ENCODE peak calls at places on chromosomes 4 and X, in eight cellular contexts. O, U, A, S, T, W, N and Z are unnamed samples.

GRCh38 chr4:146335763-146336412 is 121.5 kb downstream of the REELD1 start:
- DNase-seq in W (no peak), U (no peak), T (no peak), N (no peak), A (no peak), O (no peak), S (peak), Z (no peak)

GRCh38 chr4:10112658-10113284 is 3.8 kb downstream of the WDR1 start:
- DNase-seq in N (no peak), S (no peak), A (no peak), W (no peak), U (no peak), T (no peak), O (no peak), Z (no peak)

GRCh38 chrX:68938244-68939004 is 109.6 kb downstream of the EFNB1 start:
- DNase-seq in T (no peak), W (no peak), N (no peak), A (peak), O (no peak), S (peak), U (peak), Z (no peak)

GRCh38 chr4:70895405-70895804 is 6.8 kb upstream of the MOB1B start:
- DNase-seq in S (peak), A (no peak), N (no peak), W (no peak), U (no peak), T (no peak), O (peak), Z (no peak)

GRCh38 chr4:26490980-26491284 is 648 bp upstream of the CCKAR start:
- DNase-seq in W (no peak), T (no peak), O (no peak), A (no peak), U (no peak), S (no peak), N (no peak), Z (no peak)

GRCh38 chr4:110055014-110055768 is 142.5 kb downstream of the EGF start:
- DNase-seq in S (peak), O (no peak), U (no peak), W (no peak), T (peak), A (peak), N (no peak), Z (peak)

GRCh38 chrX:55521687-55522086 is 32.0 kb upstream of the USP51 start:
- DNase-seq in U (no peak), O (no peak), S (no peak), W (no peak), A (no peak), T (no peak), N (no peak), Z (no peak)

GRCh38 chrX:134821370-134821769 is 163.1 kb upstream of the PLAC1 start:
- DNase-seq in U (peak), W (no peak), N (no peak), T (no peak), A (peak), O (no peak), S (peak), Z (no peak)

GRCh38 chr4:53618321-53618720 is 27.0 kb upstream of the LNX1 start:
- DNase-seq in A (no peak), T (no peak), U (no peak), O (no peak), S (no peak), N (no peak), W (no peak), Z (no peak)

GRCh38 chr4:154989511-154989910 is 208.4 kb downstream of the RBM46 start:
- DNase-seq in O (no peak), S (no peak), W (no peak), U (no peak), A (no peak), N (no peak), T (no peak), Z (no peak)

GRCh38 chr4:33133723-33134122 is 2413.6 kb downstream of the PCDH7 start:
- DNase-seq in U (no peak), O (no peak), N (no peak), S (no peak), W (no peak), T (no peak), A (no peak), Z (no peak)

GRCh38 chrX:54788446-54788845 is 9.6 kb downstream of the ITIH6 start:
- DNase-seq in N (no peak), S (no peak), A (no peak), U (no peak), W (no peak), O (no peak), T (no peak), Z (no peak)

GRCh38 chr4:146643812-146644401 is 5.2 kb downstream of the POU4F2 start:
- DNase-seq in W (no peak), A (peak), N (no peak), O (peak), T (no peak), S (peak), U (no peak), Z (peak)

GRCh38 chrX:19775830-19776498 is 111.4 kb downstream of the SH3KBP1 start:
- DNase-seq in W (no peak), U (no peak), T (no peak), S (no peak), O (no peak), A (no peak), N (no peak), Z (no peak)

GRCh38 chr4:141731481-141731880 is 95.1 kb downstream of the IL15 start:
- DNase-seq in N (no peak), T (no peak), A (peak), U (no peak), W (no peak), O (no peak), S (no peak), Z (no peak)

GRCh38 chr4:97507587-97508245 is 635.6 kb downstream of the STPG2 start:
- DNase-seq in A (no peak), S (peak), N (no peak), O (no peak), U (no peak), T (no peak), W (no peak), Z (no peak)

GRCh38 chr4:146545102-146545501 is 23.4 kb upstream of the SLC10A7 start:
- DNase-seq in T (no peak), A (peak), S (peak), W (peak), N (no peak), O (peak), U (no peak), Z (no peak)

GRCh38 chr4:41933997-41934812 is 1.0 kb upstream of the TMEM33 start:
- DNase-seq in N (no peak), T (no peak), S (no peak), W (no peak), U (no peak), A (no peak), O (no peak), Z (no peak)
- H3K4me3 ChIP-seq in N (no peak), T (no peak), S (no peak), W (peak), U (peak), A (no peak), O (peak), Z (no peak)

GRCh38 chr4:122861544-122861943 is 34.9 kb downstream of the FGF2 start:
- DNase-seq in O (no peak), U (no peak), A (no peak), W (no peak), T (no peak), S (no peak), N (no peak), Z (no peak)
- TF ChIP-seq CTCF in O (no peak), U (no peak), A (no peak), W (no peak), T (no peak), S (no peak), N (no peak), Z (no peak)

GRCh38 chrX:118536687-118537461 is 41.3 kb downstream of the DOCK11 start:
- DNase-seq in S (peak), N (no peak), U (no peak), A (peak), T (peak), W (peak), O (peak), Z (no peak)
- H3K4me3 ChIP-seq in S (no peak), N (peak), U (no peak), A (no peak), T (peak), W (no peak), O (no peak), Z (no peak)

GRCh38 chrX:11380187-11380586 is 87.0 kb downstream of the AMELX start:
- DNase-seq in S (peak), W (no peak), O (no peak), A (no peak), U (no peak), T (no peak), N (no peak), Z (no peak)

GRCh38 chrX:11382935-11383334 is 89.7 kb downstream of the AMELX start:
- DNase-seq in O (no peak), U (no peak), W (no peak), N (no peak), S (no peak), A (no peak), T (no peak), Z (no peak)

GRCh38 chrX:11376163-11376562 is 83.0 kb downstream of the AMELX start:
- DNase-seq in W (no peak), U (no peak), S (no peak), N (no peak), O (no peak), A (no peak), T (no peak), Z (no peak)

GRCh38 chrX:11386001-11386523 is 92.8 kb downstream of the AMELX start:
- DNase-seq in W (no peak), A (peak), S (peak), N (no peak), U (no peak), O (no peak), T (no peak), Z (no peak)

GRCh38 chrX:11381464-11381863 is 88.3 kb downstream of the AMELX start:
- DNase-seq in U (no peak), T (peak), O (peak), A (peak), N (peak), W (peak), S (peak), Z (no peak)
- TF ChIP-seq CTCF in U (peak), T (peak), O (peak), A (peak), N (peak), W (peak), S (peak), Z (peak)

DNA sequence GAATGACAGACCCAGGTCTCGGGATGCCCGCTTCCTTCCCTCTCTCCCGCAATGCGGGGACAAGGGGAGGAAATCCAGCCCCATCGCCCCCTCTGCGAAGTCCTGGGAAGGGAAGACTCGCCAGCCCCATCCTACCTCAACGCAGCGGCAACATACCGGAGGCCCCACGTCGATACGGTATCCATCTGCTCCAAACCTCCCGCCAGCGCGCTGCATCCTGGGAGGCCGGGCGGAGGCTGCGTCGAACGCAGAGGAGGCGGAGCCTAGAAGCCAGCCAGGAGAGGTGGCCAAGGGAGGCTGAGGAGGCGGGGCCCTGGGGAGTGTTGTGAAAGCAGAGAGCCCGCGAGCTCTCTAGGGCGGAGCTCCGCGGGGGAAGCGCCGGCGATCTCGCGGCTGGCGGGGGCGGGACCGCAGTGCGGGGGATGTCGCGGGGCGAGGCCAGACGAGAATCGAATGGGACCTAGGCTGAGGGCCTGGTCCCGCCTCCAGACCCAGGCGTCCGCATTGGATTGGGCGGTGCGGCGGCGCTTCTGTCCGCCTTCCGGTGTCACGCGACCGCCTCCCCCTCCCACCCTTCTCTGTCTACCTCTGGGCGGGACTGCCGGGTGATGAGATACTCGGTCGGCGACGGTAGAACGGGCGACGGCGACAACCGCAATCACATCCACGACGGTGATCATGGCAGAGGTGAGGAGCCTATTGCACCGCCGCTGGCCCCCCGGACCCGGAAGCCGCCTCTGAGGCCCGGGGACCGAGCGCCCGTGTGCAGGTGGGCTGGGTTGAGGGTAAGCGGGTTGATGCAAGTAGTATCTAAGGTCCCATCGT is at the start of the genes FANCB and MOSPD2:
- DNase-seq in W (peak), N (peak), S (peak), T (peak), O (peak), A (peak), U (peak), Z (peak)
- H3K4me3 ChIP-seq in W (peak), N (peak), S (peak), T (peak), O (peak), A (peak), U (peak), Z (peak)

GRCh38 chr4:1170805-1171305 is 1.5 kb downstream of the SPON2 start:
- DNase-seq in T (no peak), N (no peak), A (no peak), U (no peak), O (no peak), W (no peak), S (no peak), Z (no peak)

GRCh38 chr4:1172971-1173757 is 781 bp upstream of the SPON2 start:
- DNase-seq in T (no peak), U (no peak), N (no peak), O (no peak), A (peak), W (no peak), S (peak), Z (no peak)

GRCh38 chr4:1170156-1170804 is 2.1 kb downstream of the SPON2 start:
- DNase-seq in S (no peak), O (no peak), U (no peak), T (no peak), N (no peak), W (no peak), A (no peak), Z (no peak)

GRCh38 chr4:1172228-1172851 is at the start of gene SPON2:
- DNase-seq in A (peak), N (no peak), S (peak), W (no peak), O (no peak), U (no peak), T (no peak), Z (no peak)

DNA sequence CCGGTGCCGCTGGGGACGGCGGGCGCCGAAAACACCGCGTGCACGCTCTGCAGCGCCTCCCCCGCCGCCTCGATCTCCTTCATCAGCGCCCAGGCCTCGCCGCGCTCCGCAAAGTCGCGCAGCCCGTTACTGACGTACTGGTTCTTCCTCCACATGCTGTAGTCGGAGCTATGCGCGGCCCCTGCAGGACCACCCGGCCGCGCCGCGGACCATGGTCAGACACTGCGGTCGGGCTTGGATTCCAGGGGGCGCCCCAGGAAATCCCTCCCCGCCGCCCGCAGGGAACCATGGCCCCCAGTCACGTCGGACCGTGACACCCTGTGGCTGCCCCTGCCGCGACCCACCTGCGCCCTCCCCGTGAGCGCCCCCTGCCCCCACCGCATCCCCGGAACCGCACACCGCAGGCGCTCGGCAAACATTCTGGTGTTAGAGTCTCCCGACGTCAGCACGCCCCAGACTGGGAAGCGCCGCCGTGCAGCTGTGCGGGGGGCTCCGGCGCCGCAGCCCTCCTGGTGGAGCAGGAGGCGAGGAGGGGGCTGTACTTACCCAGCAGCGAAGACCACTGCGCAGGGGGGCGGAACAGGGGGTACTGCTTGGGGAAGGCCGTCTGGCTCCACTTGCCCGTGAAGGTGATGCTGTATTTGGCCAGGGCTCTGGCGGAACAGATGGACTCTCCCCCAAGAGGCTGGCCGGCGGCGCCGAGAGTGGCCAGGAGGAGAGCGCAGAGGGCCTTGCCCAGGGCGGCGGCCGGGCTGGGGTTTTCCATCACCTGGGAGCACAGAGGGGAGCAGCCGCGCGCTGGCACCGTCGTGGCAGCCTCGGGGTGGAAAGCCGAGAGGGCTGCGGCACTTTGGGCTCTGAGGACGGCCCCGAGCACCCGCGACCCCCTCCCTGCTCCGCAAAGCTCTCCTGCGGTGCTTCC is 816 bp downstream of the SPON2 start:
- DNase-seq in A (no peak), S (no peak), U (no peak), W (no peak), N (no peak), T (no peak), O (peak), Z (no peak)
- TF ChIP-seq CTCF in A (no peak), S (no peak), U (no peak), W (no peak), N (no peak), T (no peak), O (no peak), Z (no peak)

GRCh38 chr4:184645904-184646610 is 3.2 kb downstream of the CASP3 start:
- DNase-seq in W (no peak), T (no peak), U (no peak), O (no peak), S (no peak), A (no peak), N (no peak), Z (no peak)

GRCh38 chr4:184643726-184644125 is 5.5 kb downstream of the CASP3 start:
- DNase-seq in A (no peak), S (no peak), U (no peak), T (no peak), O (no peak), N (no peak), W (no peak), Z (no peak)

GRCh38 chr4:184647391-184648101 is 1.7 kb downstream of the CASP3 start:
- DNase-seq in W (no peak), N (no peak), T (no peak), U (no peak), S (peak), A (peak), O (no peak), Z (no peak)

GRCh38 chr4:184648220-184649025 is 824 bp downstream of the CASP3 start:
- DNase-seq in T (no peak), N (no peak), U (peak), O (peak), W (no peak), A (peak), S (peak), Z (no peak)

GRCh38 chr4:184644553-184645307 is 4.5 kb downstream of the CASP3 start:
- DNase-seq in A (peak), S (peak), T (no peak), U (no peak), O (no peak), W (no peak), N (no peak), Z (no peak)
- H3K4me3 ChIP-seq in A (no peak), S (no peak), T (no peak), U (no peak), O (no peak), W (no peak), N (no peak), Z (no peak)

DNA sequence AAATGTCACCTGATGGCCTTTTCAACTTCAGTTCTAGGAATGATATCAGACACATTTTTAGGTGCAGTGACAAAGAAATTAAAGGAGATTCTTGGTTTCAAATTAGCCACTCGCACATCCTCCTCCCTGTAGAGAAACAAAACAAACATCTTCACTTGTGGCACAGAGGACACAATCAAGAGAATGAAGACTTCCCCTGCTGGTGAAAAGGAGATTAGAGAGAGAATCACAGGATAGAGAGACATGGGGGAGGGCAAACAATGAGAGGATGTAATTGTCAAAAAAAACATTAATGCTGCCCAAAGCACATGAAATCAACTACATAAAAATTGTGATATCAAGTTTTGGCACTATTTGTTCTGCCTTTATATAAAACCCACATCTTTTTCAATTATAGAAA is 34.5 kb downstream of the ACE2 start:
- DNase-seq in N (no peak), S (peak), U (no peak), T (no peak), W (peak), A (no peak), O (no peak), Z (no peak)
- TF ChIP-seq CTCF in N (no peak), S (peak), U (no peak), T (no peak), W (peak), A (no peak), O (peak), Z (no peak)

DNA sequence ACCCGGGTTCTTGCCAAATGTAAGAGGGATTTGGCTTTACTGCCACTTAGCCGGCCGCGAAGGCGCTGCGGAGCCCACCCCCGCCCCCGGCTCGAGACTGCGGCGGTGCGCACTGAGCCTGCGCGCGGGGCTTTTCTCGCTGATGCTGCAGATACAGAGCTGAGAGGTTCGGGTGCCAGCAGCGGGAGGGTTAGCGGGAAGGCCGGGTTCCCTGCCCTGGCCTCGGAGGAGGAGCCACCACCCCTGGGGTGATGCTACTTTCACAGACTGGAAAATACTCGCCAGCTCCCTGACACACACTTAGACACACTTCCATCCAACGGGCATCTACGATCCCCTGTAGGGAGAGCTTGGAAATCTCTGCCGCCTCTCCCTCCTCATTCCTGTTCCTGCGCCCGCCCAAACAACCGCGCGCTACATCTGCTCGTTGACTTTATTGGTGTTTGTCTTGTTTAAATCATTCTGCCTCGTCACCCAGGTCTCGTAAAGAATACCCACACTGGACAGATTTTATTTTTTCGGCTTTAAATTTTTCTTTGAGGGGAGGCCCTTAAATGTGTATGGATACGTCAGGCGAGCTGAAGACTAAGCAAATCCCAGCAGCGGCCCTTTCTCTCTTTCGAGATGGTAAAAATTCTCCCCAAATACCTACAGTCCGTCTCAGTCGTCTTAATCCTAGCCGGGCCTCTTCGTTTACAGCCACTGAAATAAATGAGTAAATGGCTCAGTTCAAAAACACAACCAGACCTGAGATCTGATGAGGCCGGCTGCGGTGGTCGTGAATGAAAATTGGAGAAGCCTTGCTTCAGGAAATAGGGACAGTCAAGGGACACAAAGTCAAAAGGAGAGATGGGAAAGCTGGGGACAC is 1.9 kb upstream of the PCDH7 start:
- DNase-seq in N (no peak), S (peak), O (peak), W (no peak), A (peak), T (no peak), U (peak), Z (no peak)
- H3K4me3 ChIP-seq in N (peak), S (peak), O (peak), W (no peak), A (peak), T (no peak), U (peak), Z (peak)